ENCODE peak calls at places on chromosomes 5 and 9, in four cellular contexts. Y is PC-9, O is occipital lobe, J is ACHN. E is an unnamed sample.

GRCh38 chr5:180613789-180614188 is 22.5 kb upstream of the SCGB3A1 start:
- DNase-seq in Y (no peak), O (no peak), J (no peak), E (no peak)

GRCh38 chr5:149838881-149839739 is 105.5 kb downstream of the PDE6A start:
- DNase-seq in Y (peak), O (no peak), J (peak), E (peak)

GRCh38 chr9:134049236-134049635 is 18.6 kb downstream of the BRD3 start:
- DNase-seq in Y (no peak), O (peak), J (no peak), E (no peak)

GRCh38 chr5:148739524-148739923 is 85.2 kb upstream of the HTR4 start:
- DNase-seq in Y (no peak), O (no peak), J (no peak), E (no peak)

GRCh38 chr9:89359636-89360315 is 41.5 kb downstream of the SECISBP2 start:
- DNase-seq in Y (no peak), O (no peak), J (no peak), E (no peak)

GRCh38 chr5:107218457-107219193 is 452.1 kb downstream of the EFNA5 start:
- DNase-seq in Y (peak), O (no peak), J (no peak), E (no peak)

GRCh38 chr5:125480901-125481300 is 734.5 kb upstream of the ZNF608 start:
- DNase-seq in Y (no peak), O (no peak), J (no peak), E (no peak)

GRCh38 chr9:113588242-113588810 is 124.8 kb downstream of the RGS3 start:
- DNase-seq in Y (peak), O (no peak), J (no peak), E (no peak)

GRCh38 chr5:113345261-113345940 is 89.4 kb downstream of the TSSK1B start:
- DNase-seq in Y (no peak), O (no peak), J (no peak), E (no peak)

GRCh38 chr9:84212982-84213381 is 127.6 kb downstream of the SLC28A3 start:
- DNase-seq in Y (no peak), O (no peak), J (no peak), E (no peak)

GRCh38 chr5:133225671-133226152 is 173.9 kb downstream of the HSPA4 start:
- DNase-seq in Y (no peak), O (no peak), J (peak), E (peak)

GRCh38 chr9:129331772-129332512 is 153.9 kb upstream of the IER5L start:
- DNase-seq in Y (no peak), O (no peak), J (no peak), E (no peak)

GRCh38 chr9:131238402-131239021 is 37.8 kb downstream of the FAM78A start:
- DNase-seq in Y (peak), O (no peak), J (no peak), E (no peak)

GRCh38 chr9:115000217-115000639 is 69.8 kb upstream of the TNFSF8 start:
- DNase-seq in Y (no peak), O (peak), J (no peak), E (no peak)

GRCh38 chr9:132156256-132156655 is 5.6 kb upstream of the NTNG2 start:
- DNase-seq in Y (no peak), O (no peak), J (no peak), E (no peak)

GRCh38 chr5:168899673-168900072 is 320.5 kb upstream of the PANK3 start:
- DNase-seq in Y (no peak), O (no peak), J (no peak), E (no peak)

GRCh38 chr9:109474944-109475343 is 23.2 kb downstream of the PTPN3 start:
- DNase-seq in Y (no peak), O (no peak), J (no peak), E (no peak)

GRCh38 chr9:97553141-97553540 is 51.7 kb downstream of the TMOD1 start:
- DNase-seq in Y (no peak), O (no peak), J (no peak), E (no peak)

GRCh38 chr5:150513375-150514309 is 5.7 kb downstream of the NDST1 start:
- DNase-seq in Y (no peak), O (no peak), J (no peak), E (no peak)

GRCh38 chr5:39561421-39561820 is 136.6 kb upstream of the DAB2 start:
- DNase-seq in Y (no peak), O (no peak), J (no peak), E (no peak)

GRCh38 chr5:126454081-126454480 is 30.9 kb downstream of the GRAMD2B start:
- DNase-seq in Y (no peak), O (peak), J (no peak), E (no peak)

GRCh38 chr5:171269717-171270116 is 39.3 kb upstream of the TLX3 start:
- DNase-seq in Y (peak), O (no peak), J (peak), E (no peak)

GRCh38 chr5:179731791-179732411 is 721 bp upstream of the MAML1 start:
- DNase-seq in Y (peak), O (no peak), J (peak), E (peak)

GRCh38 chr5:142783601-142784291 is 13.6 kb downstream of the ARHGAP26 start:
- DNase-seq in Y (no peak), O (no peak), J (no peak), E (no peak)

GRCh38 chr9:112516769-112517168 is 30.1 kb downstream of the KIAA1958 start:
- DNase-seq in Y (no peak), O (no peak), J (no peak), E (no peak)

GRCh38 chr5:36815871-36816270 is 60.7 kb upstream of the NIPBL start:
- DNase-seq in Y (no peak), O (no peak), J (no peak), E (no peak)

GRCh38 chr5:112614986-112615385 is 122.7 kb upstream of the APC start:
- DNase-seq in Y (no peak), O (no peak), J (no peak), E (no peak)

GRCh38 chr5:106303911-106304310 is 1366.8 kb downstream of the EFNA5 start:
- DNase-seq in Y (no peak), O (no peak), J (no peak), E (no peak)

GRCh38 chr5:171426266-171426665 is 6.8 kb downstream of the FGF18 start:
- DNase-seq in Y (no peak), O (no peak), J (no peak), E (no peak)

GRCh38 chr9:83477571-83477970 is 60.6 kb downstream of the FRMD3 start:
- DNase-seq in Y (no peak), O (no peak), J (no peak), E (no peak)

GRCh38 chr5:157665467-157666085 is 5.8 kb upstream of the C5orf52 start:
- DNase-seq in Y (peak), O (no peak), J (no peak), E (peak)